ENCODE peak calls at places on chromosome 13, in four cellular contexts. A, D, I and L are unnamed samples.
A peak's percentile ranks its signal among the peaks of the same experiment; 100 is the strongest.

GRCh38 chr13:43475135-43475534 is 311.6 kb downstream of the ENOX1 start:
- DNase-seq in A (no peak), D (no peak), I (no peak), L (no peak)

GRCh38 chr13:68940049-68940448 is 1167.6 kb upstream of the ATXN8OS start:
- DNase-seq in A (no peak), D (no peak), I (no peak), L (no peak)

GRCh38 chr13:113802090-113802531 is 43.1 kb downstream of the TMEM255B start:
- DNase-seq in A (peak; percentile 52), D (no peak), I (no peak), L (no peak)

GRCh38 chr13:80133631-80134083 is 207.3 kb downstream of the SPRY2 start:
- DNase-seq in A (no peak), D (no peak), I (no peak), L (no peak)

GRCh38 chr13:93466502-93467036 is 240.0 kb downstream of the GPC6 start:
- DNase-seq in A (no peak), D (no peak), I (no peak), L (no peak)

GRCh38 chr13:83941669-83942335 is 59.5 kb upstream of the SLITRK1 start:
- DNase-seq in A (no peak), D (no peak), I (no peak), L (no peak)

GRCh38 chr13:68851026-68851425 is 1256.6 kb upstream of the ATXN8OS start:
- DNase-seq in A (no peak), D (peak; percentile 4), I (no peak), L (no peak)

GRCh38 chr13:95445116-95445515 is 107.4 kb upstream of the CLDN10 start:
- DNase-seq in A (no peak), D (no peak), I (no peak), L (no peak)

GRCh38 chr13:100182894-100183490 is 94.1 kb downstream of the PCCA start:
- DNase-seq in A (no peak), D (no peak), I (no peak), L (no peak)

GRCh38 chr13:50512602-50513527 is 330.6 kb downstream of the DLEU7 start:
- DNase-seq in A (peak; percentile 65), D (peak; percentile 54), I (peak; percentile 51), L (peak; percentile 38)

GRCh38 chr13:52104624-52105023 is 24.2 kb downstream of the NEK5 start:
- DNase-seq in A (no peak), D (no peak), I (no peak), L (no peak)

GRCh38 chr13:19890030-19890429 is 26.6 kb upstream of the ZMYM5 start:
- DNase-seq in A (no peak), D (no peak), I (no peak), L (no peak)

GRCh38 chr13:108618233-108618632 is 11.2 kb upstream of the MYO16 start:
- DNase-seq in A (no peak), D (no peak), I (no peak), L (no peak)

GRCh38 chr13:41960195-41960699 is 662 bp downstream of the VWA8 start:
- DNase-seq in A (no peak), D (peak; percentile 9), I (no peak), L (no peak)

GRCh38 chr13:64529874-64530485 is 2700.2 kb downstream of the PCDH9 start:
- DNase-seq in A (no peak), D (peak; percentile 30), I (no peak), L (no peak)

GRCh38 chr13:60629158-60629557 is 232.1 kb downstream of the TDRD3 start:
- DNase-seq in A (no peak), D (no peak), I (no peak), L (no peak)

GRCh38 chr13:108676620-108677019 is 47.2 kb downstream of the MYO16 start:
- DNase-seq in A (no peak), D (no peak), I (no peak), L (no peak)

GRCh38 chr13:95896302-95896701 is 156.9 kb downstream of the UGGT2 start:
- DNase-seq in A (no peak), D (peak; percentile 50), I (no peak), L (no peak)

GRCh38 chr13:100140441-100140840 is 51.5 kb downstream of the PCCA start:
- DNase-seq in A (no peak), D (no peak), I (no peak), L (no peak)

GRCh38 chr13:81551036-81551435 is 1210.1 kb upstream of the SPRY2 start:
- DNase-seq in A (no peak), D (no peak), I (no peak), L (no peak)

GRCh38 chr13:31427151-31427867 is 227.5 kb downstream of the B3GLCT start:
- DNase-seq in A (no peak), D (no peak), I (no peak), L (no peak)

GRCh38 chr13:31421756-31422155 is 222.0 kb downstream of the B3GLCT start:
- DNase-seq in A (no peak), D (no peak), I (no peak), L (no peak)

GRCh38 chr13:31426395-31426794 is 226.6 kb downstream of the B3GLCT start:
- DNase-seq in A (no peak), D (no peak), I (no peak), L (no peak)

DNA sequence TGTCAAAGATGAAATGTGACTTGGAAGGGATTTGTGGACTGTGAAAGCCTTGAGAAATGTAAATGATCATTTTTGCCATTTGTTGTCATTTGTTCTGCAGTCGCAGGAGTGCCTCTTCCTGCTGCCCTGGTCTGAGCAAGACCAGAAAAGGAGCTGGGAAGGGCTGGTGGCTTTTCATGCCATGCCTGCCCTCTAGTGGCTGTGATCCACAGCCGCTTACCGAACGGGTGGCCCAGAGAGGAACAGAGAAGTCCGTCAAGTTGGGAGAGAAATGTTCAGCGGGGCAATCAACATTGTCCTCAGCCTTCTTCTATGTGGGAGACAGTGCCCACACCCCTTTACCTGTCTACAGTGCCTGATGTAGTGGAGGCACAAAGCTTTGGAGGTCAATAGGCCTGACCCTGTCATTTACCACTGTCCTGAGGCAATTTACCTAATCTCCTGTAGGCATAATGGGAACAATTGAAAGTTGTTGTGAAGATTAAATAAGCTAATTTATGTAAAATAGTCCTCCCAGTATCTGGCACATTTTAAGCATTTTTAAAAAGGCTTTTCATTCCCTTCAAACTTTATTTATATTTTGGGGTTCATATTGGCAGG is 224.5 kb downstream of the B3GLCT start:
- DNase-seq in A (peak; percentile 75), D (peak; percentile 83), I (peak; percentile 42), L (peak; percentile 31)
- TF ChIP-seq CTCF in A (peak; percentile 56), D (peak; percentile 90), I (peak; percentile 61), L (peak; percentile 94)

GRCh38 chr13:48222358-48223015 is 10.5 kb upstream of the ITM2B start:
- DNase-seq in A (peak; percentile 34), D (no peak), I (no peak), L (no peak)
- H3K4me3 ChIP-seq in A (no peak overlapping the region), D (peak overlapping the region; percentile 47), I (peak overlapping the region; percentile 42), L (no peak overlapping the region)

GRCh38 chr13:99131410-99131809 is 69.2 kb upstream of the UBAC2 start:
- DNase-seq in A (no peak), D (no peak), I (no peak), L (no peak)
- TF ChIP-seq CTCF in A (no peak), D (no peak), I (no peak), L (no peak)

DNA sequence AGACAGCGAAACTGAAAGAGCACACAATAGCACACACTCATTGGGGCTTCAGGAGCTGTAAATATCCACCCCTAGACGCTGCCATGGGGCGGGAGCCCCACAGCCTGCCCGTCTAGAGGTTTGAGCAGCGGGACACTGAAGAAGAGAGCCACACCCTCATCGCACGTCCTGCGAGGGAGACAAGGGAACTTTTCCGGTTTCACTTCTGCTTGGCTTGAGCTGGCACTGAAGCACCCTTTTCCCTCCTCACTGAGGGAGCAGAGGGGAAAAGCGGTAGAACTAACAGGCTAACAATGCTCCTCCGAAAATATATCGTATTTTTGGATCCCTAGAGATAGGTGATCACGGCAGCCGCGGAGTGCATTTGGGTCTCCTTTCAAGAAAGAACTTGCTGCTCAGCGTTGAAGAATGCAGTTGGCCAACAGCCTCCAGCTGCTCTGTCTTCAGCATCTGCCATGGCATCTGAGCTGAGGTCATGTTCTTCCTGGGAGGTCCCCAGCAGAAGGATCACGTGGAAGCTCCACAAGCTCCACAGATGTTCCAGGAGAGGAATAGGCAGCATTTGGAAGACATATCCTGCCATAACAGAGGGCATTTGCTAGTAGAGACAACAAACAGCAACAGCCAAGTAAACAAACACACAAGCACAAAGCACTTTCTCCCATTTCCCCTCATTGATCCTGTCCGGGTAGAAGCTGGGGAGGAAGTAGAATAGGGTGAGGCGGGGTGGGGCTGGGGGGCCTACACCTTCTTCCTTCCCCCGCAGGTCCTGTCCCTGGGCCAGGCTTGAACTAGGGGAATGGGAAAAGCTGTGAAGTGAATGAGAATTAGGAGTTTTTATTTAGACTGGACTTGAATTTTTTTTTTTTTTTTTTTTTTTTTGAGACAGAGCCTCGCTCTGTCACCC is 44.8 kb upstream of the ALOX5AP start:
- DNase-seq in A (peak; percentile 61), D (peak; percentile 23), I (no peak), L (peak; percentile 24)
- H3K4me3 ChIP-seq in A (peak overlapping the region; percentile 21), D (peak overlapping the region; percentile 66), I (peak overlapping the region; percentile 20), L (peak overlapping the region; percentile 24)

GRCh38 chr13:72255908-72256307 is 388.9 kb upstream of the DACH1 start:
- DNase-seq in A (no peak), D (peak; percentile 70), I (no peak), L (no peak)
- TF ChIP-seq CTCF in A (no peak), D (peak; percentile 79), I (no peak), L (peak; percentile 26)

DNA sequence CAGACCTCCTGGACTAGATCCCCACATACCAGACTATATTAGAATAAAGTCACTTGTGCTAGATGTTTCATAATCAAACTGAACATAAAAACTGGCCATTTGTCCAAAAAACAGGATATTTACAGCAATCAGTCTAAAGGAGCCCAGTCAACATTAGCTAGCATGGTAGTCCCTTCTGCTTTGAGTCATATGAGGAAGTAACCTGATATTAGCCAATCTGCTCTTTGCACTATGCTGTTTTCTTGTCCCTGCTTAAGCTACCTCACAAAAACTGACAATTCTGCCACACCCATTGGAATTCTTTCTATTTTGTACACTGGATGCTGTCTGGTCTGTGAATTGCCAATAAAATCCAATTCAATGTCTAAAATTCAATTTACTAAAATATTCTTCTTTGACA is 1824.2 kb downstream of the OLFM4 start:
- DNase-seq in A (no peak), D (no peak), I (no peak), L (no peak)
- H3K4me3 ChIP-seq in A (no peak overlapping the region), D (no peak overlapping the region), I (no peak overlapping the region), L (no peak overlapping the region)

GRCh38 chr13:102903659-102904407 is 58.0 kb downstream of the ERCC5 start:
- DNase-seq in A (no peak), D (peak; percentile 56), I (no peak), L (no peak)
- TF ChIP-seq CTCF in A (no peak), D (peak; percentile 74), I (no peak), L (peak; percentile 47)